ENCODE peak calls at places on chromosomes 3 and 15, in seven cellular contexts. One of them, this sample, is unnamed. For H3K36me3, the result is how much of the 10 kb centered on the place peaks cover.

GRCh38 chr3:147616998-147617619 is 207.9 kb downstream of the ZIC1 start:
- DNase-seq in stomach: no peak
- DNase-seq in uterus: no peak
- DNase-seq in suprapubic skin: no peak
- DNase-seq in Peyer's patch: no peak
- DNase-seq in ovary: no peak
- DNase-seq in adrenal gland: no peak
- DNase-seq in this sample: no peak

GRCh38 chr15:49915822-49916221 is 203.2 kb downstream of the ATP8B4 start:
- DNase-seq in uterus: no peak
- DNase-seq in ovary: no peak
- DNase-seq in adrenal gland: no peak
- DNase-seq in Peyer's patch: no peak
- DNase-seq in suprapubic skin: no peak
- DNase-seq in stomach: no peak
- DNase-seq in this sample: no peak

GRCh38 chr3:122615303-122615702 is 37.9 kb downstream of the PARP15 start:
- DNase-seq in suprapubic skin: no peak
- DNase-seq in adrenal gland: no peak
- DNase-seq in Peyer's patch: no peak
- DNase-seq in ovary: no peak
- DNase-seq in uterus: no peak
- DNase-seq in stomach: no peak
- DNase-seq in this sample: no peak

GRCh38 chr3:73999501-73999900 is 374.8 kb upstream of the PDZRN3 start:
- DNase-seq in suprapubic skin: no peak
- DNase-seq in ovary: no peak
- DNase-seq in Peyer's patch: no peak
- DNase-seq in stomach: no peak
- DNase-seq in uterus: no peak
- DNase-seq in adrenal gland: no peak
- DNase-seq in this sample: no peak

GRCh38 chr3:62554264-62554799 is 181.0 kb upstream of the FEZF2 start:
- DNase-seq in stomach: no peak
- DNase-seq in suprapubic skin: no peak
- DNase-seq in Peyer's patch: no peak
- DNase-seq in ovary: no peak
- DNase-seq in uterus: no peak
- DNase-seq in adrenal gland: no peak
- DNase-seq in this sample: no peak

GRCh38 chr3:151228291-151229125 is 25.5 kb upstream of the GPR171 start:
- DNase-seq in stomach: peak
- DNase-seq in uterus: no peak
- DNase-seq in Peyer's patch: no peak
- DNase-seq in suprapubic skin: no peak
- DNase-seq in ovary: no peak
- DNase-seq in adrenal gland: no peak
- DNase-seq in this sample: no peak

GRCh38 chr3:158058775-158059174 is 47.4 kb downstream of the SHOX2 start:
- DNase-seq in uterus: no peak
- DNase-seq in ovary: no peak
- DNase-seq in Peyer's patch: no peak
- DNase-seq in adrenal gland: no peak
- DNase-seq in stomach: no peak
- DNase-seq in suprapubic skin: no peak
- DNase-seq in this sample: no peak

GRCh38 chr3:120331071-120331470 is 18.1 kb downstream of the LRRC58 start:
- DNase-seq in adrenal gland: no peak
- DNase-seq in uterus: no peak
- DNase-seq in ovary: no peak
- DNase-seq in stomach: no peak
- DNase-seq in suprapubic skin: no peak
- DNase-seq in Peyer's patch: no peak
- DNase-seq in this sample: no peak

GRCh38 chr3:9108876-9109569 is 140.4 kb downstream of the SRGAP3 start:
- DNase-seq in adrenal gland: no peak
- DNase-seq in stomach: no peak
- DNase-seq in ovary: no peak
- DNase-seq in suprapubic skin: no peak
- DNase-seq in uterus: no peak
- DNase-seq in Peyer's patch: no peak
- DNase-seq in this sample: peak

GRCh38 chr15:101121511-101122090 is 130.2 kb downstream of the CHSY1 start:
- DNase-seq in suprapubic skin: peak
- DNase-seq in adrenal gland: peak
- DNase-seq in ovary: peak
- DNase-seq in Peyer's patch: peak
- DNase-seq in uterus: peak
- DNase-seq in stomach: peak
- DNase-seq in this sample: peak

GRCh38 chr3:42830437-42831320 is 21.4 kb downstream of the ACKR2 start:
- DNase-seq in Peyer's patch: no peak
- DNase-seq in stomach: no peak
- DNase-seq in adrenal gland: no peak
- DNase-seq in uterus: no peak
- DNase-seq in ovary: no peak
- DNase-seq in suprapubic skin: no peak
- DNase-seq in this sample: no peak

GRCh38 chr3:167918686-167919085 is 177.0 kb downstream of the GOLIM4 start:
- DNase-seq in ovary: no peak
- DNase-seq in stomach: no peak
- DNase-seq in uterus: no peak
- DNase-seq in Peyer's patch: no peak
- DNase-seq in adrenal gland: no peak
- DNase-seq in suprapubic skin: no peak
- DNase-seq in this sample: no peak

GRCh38 chr3:95705786-95706418 is 1108.5 kb upstream of the EPHA6 start:
- DNase-seq in adrenal gland: no peak
- DNase-seq in ovary: no peak
- DNase-seq in stomach: no peak
- DNase-seq in suprapubic skin: no peak
- DNase-seq in Peyer's patch: no peak
- DNase-seq in uterus: no peak
- DNase-seq in this sample: no peak

GRCh38 chr15:39896837-39897236 is 23.2 kb downstream of the GPR176 start:
- DNase-seq in uterus: no peak
- DNase-seq in stomach: no peak
- DNase-seq in Peyer's patch: no peak
- DNase-seq in adrenal gland: no peak
- DNase-seq in ovary: no peak
- DNase-seq in suprapubic skin: no peak
- DNase-seq in this sample: no peak

GRCh38 chr3:45712434-45713110 is 23.4 kb downstream of the SACM1L start:
- DNase-seq in adrenal gland: no peak
- DNase-seq in Peyer's patch: no peak
- DNase-seq in stomach: no peak
- DNase-seq in uterus: no peak
- DNase-seq in ovary: no peak
- DNase-seq in suprapubic skin: no peak
- DNase-seq in this sample: no peak

GRCh38 chr15:23877502-23878412 is 190.7 kb upstream of the NDN start:
- DNase-seq in adrenal gland: peak
- DNase-seq in uterus: peak
- DNase-seq in Peyer's patch: no peak
- DNase-seq in suprapubic skin: no peak
- DNase-seq in ovary: peak
- DNase-seq in stomach: peak
- DNase-seq in this sample: peak

GRCh38 chr3:131067983-131068382 is 41.3 kb downstream of the NEK11 start:
- DNase-seq in stomach: no peak
- DNase-seq in ovary: peak
- DNase-seq in suprapubic skin: no peak
- DNase-seq in Peyer's patch: no peak
- DNase-seq in adrenal gland: no peak
- DNase-seq in uterus: no peak
- DNase-seq in this sample: no peak

GRCh38 chr3:38349684-38350359 is 3.2 kb downstream of the XYLB start:
- DNase-seq in ovary: no peak
- DNase-seq in suprapubic skin: no peak
- DNase-seq in Peyer's patch: no peak
- DNase-seq in uterus: no peak
- DNase-seq in stomach: no peak
- DNase-seq in adrenal gland: no peak
- DNase-seq in this sample: no peak

GRCh38 chr3:107992976-107993684 is 97.7 kb downstream of the CD47 start:
- DNase-seq in ovary: no peak
- DNase-seq in Peyer's patch: no peak
- DNase-seq in stomach: no peak
- DNase-seq in uterus: no peak
- DNase-seq in adrenal gland: no peak
- DNase-seq in suprapubic skin: no peak
- DNase-seq in this sample: no peak

GRCh38 chr3:193640165-193640706 is 47.2 kb downstream of the OPA1 start:
- DNase-seq in adrenal gland: no peak
- DNase-seq in suprapubic skin: no peak
- DNase-seq in Peyer's patch: no peak
- DNase-seq in ovary: no peak
- DNase-seq in uterus: no peak
- DNase-seq in stomach: no peak
- DNase-seq in this sample: no peak

GRCh38 chr3:181755959-181756358 is 44.2 kb downstream of the SOX2 start:
- DNase-seq in uterus: no peak
- DNase-seq in ovary: no peak
- DNase-seq in Peyer's patch: no peak
- DNase-seq in adrenal gland: no peak
- DNase-seq in suprapubic skin: no peak
- DNase-seq in stomach: no peak
- DNase-seq in this sample: no peak

GRCh38 chr3:181761906-181762305 is 50.2 kb downstream of the SOX2 start:
- DNase-seq in Peyer's patch: no peak
- DNase-seq in ovary: no peak
- DNase-seq in uterus: no peak
- DNase-seq in adrenal gland: no peak
- DNase-seq in suprapubic skin: no peak
- DNase-seq in stomach: no peak
- DNase-seq in this sample: no peak

GRCh38 chr3:181756645-181757044 is 44.9 kb downstream of the SOX2 start:
- DNase-seq in Peyer's patch: no peak
- DNase-seq in adrenal gland: no peak
- DNase-seq in uterus: no peak
- DNase-seq in suprapubic skin: no peak
- DNase-seq in stomach: no peak
- DNase-seq in ovary: no peak
- DNase-seq in this sample: no peak

GRCh38 chr3:181752202-181752671 is 40.5 kb downstream of the SOX2 start:
- DNase-seq in adrenal gland: no peak
- DNase-seq in ovary: no peak
- DNase-seq in Peyer's patch: no peak
- DNase-seq in stomach: no peak
- DNase-seq in uterus: no peak
- DNase-seq in suprapubic skin: no peak
- DNase-seq in this sample: no peak

GRCh38 chr3:181757694-181758306 is 46.1 kb downstream of the SOX2 start:
- DNase-seq in stomach: no peak
- DNase-seq in ovary: no peak
- DNase-seq in suprapubic skin: no peak
- DNase-seq in uterus: no peak
- DNase-seq in adrenal gland: no peak
- DNase-seq in Peyer's patch: no peak
- DNase-seq in this sample: no peak
- H3K27ac ChIP-seq in stomach: no peak
- H3K27ac ChIP-seq in ovary: no peak
- H3K27ac ChIP-seq in suprapubic skin: no peak
- H3K27ac ChIP-seq in uterus: no peak
- H3K27ac ChIP-seq in adrenal gland: no peak
- H3K27ac ChIP-seq in Peyer's patch: no peak
- H3K27ac ChIP-seq in this sample: no peak

GRCh38 chr15:76994496-76994895 is 430 bp upstream of the PSTPIP1 start:
- DNase-seq in ovary: peak
- DNase-seq in uterus: no peak
- DNase-seq in stomach: no peak
- DNase-seq in Peyer's patch: no peak
- DNase-seq in adrenal gland: no peak
- DNase-seq in suprapubic skin: no peak
- DNase-seq in this sample: no peak
- H3K36me3 ChIP-seq in ovary: under half
- H3K36me3 ChIP-seq in uterus: under half
- H3K36me3 ChIP-seq in stomach: under half
- H3K36me3 ChIP-seq in Peyer's patch: under half
- H3K36me3 ChIP-seq in adrenal gland: under half
- H3K36me3 ChIP-seq in suprapubic skin: under half
- H3K36me3 ChIP-seq in this sample: under half

GRCh38 chr15:70627734-70628541 is 135.4 kb downstream of the UACA start:
- DNase-seq in ovary: no peak
- DNase-seq in Peyer's patch: no peak
- DNase-seq in stomach: no peak
- DNase-seq in uterus: no peak
- DNase-seq in suprapubic skin: no peak
- DNase-seq in adrenal gland: no peak
- DNase-seq in this sample: no peak
- TF ChIP-seq POLR2A in ovary: no peak
- TF ChIP-seq POLR2A in Peyer's patch: no peak
- TF ChIP-seq POLR2A in stomach: no peak
- TF ChIP-seq POLR2A in uterus: no peak
- TF ChIP-seq POLR2A in suprapubic skin: no peak
- TF ChIP-seq POLR2A in adrenal gland: no peak
- TF ChIP-seq POLR2A in this sample: no peak

GRCh38 chr3:179302111-179302510 is 20.7 kb upstream of the ZNF639 start:
- DNase-seq in Peyer's patch: no peak
- DNase-seq in ovary: no peak
- DNase-seq in adrenal gland: no peak
- DNase-seq in stomach: no peak
- DNase-seq in uterus: no peak
- DNase-seq in suprapubic skin: no peak
- DNase-seq in this sample: no peak

GRCh38 chr3:179301645-179302044 is 21.2 kb upstream of the ZNF639 start:
- DNase-seq in suprapubic skin: no peak
- DNase-seq in Peyer's patch: no peak
- DNase-seq in uterus: no peak
- DNase-seq in stomach: no peak
- DNase-seq in ovary: no peak
- DNase-seq in adrenal gland: no peak
- DNase-seq in this sample: no peak

GRCh38 chr3:179299316-179299715 is 23.5 kb upstream of the ZNF639 start:
- DNase-seq in suprapubic skin: no peak
- DNase-seq in Peyer's patch: no peak
- DNase-seq in uterus: no peak
- DNase-seq in adrenal gland: no peak
- DNase-seq in ovary: no peak
- DNase-seq in stomach: no peak
- DNase-seq in this sample: no peak

GRCh38 chr3:179297971-179298725 is 24.7 kb upstream of the ZNF639 start:
- DNase-seq in ovary: no peak
- DNase-seq in suprapubic skin: no peak
- DNase-seq in Peyer's patch: no peak
- DNase-seq in adrenal gland: no peak
- DNase-seq in stomach: no peak
- DNase-seq in uterus: no peak
- DNase-seq in this sample: no peak

DNA sequence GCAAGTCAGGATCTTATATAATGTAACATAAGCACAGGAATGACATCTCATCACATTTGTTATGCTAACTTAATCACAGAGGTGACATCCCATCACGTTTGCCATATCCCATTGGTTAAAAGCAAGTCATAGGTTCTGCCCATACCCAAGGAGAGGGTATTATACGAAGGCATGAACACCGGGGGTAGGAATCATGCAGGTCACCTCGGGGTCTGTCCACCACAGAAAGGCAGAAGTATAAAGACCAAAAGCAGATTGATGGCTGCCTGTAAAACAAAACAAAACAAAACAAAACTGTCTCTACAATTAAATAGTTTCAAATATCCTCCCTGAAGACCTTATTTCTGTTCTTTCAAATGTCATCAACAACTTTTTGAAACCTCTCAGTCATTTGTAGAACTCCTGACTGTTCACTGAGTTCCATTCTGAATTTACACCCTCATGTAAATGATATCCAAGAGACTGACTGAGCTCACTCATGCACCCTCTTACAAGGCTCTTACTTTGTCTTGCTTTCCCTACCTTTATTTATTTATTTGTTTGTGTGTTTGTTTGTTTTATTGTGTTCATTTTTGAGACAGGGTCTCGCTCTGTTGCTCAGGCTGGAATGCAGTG is 22.7 kb upstream of the ZNF639 start:
- DNase-seq in uterus: no peak
- DNase-seq in ovary: no peak
- DNase-seq in suprapubic skin: no peak
- DNase-seq in adrenal gland: no peak
- DNase-seq in stomach: no peak
- DNase-seq in Peyer's patch: no peak
- DNase-seq in this sample: no peak
- H3K27ac ChIP-seq in uterus: no peak
- H3K27ac ChIP-seq in ovary: no peak
- H3K27ac ChIP-seq in suprapubic skin: no peak
- H3K27ac ChIP-seq in adrenal gland: no peak
- H3K27ac ChIP-seq in stomach: no peak
- H3K27ac ChIP-seq in Peyer's patch: no peak
- H3K27ac ChIP-seq in this sample: peak

This sample was measured in testis.